ENCODE peak calls at places on chromosomes 7 and 10, in six cellular contexts. Q is mesenchymal stem cell, N is IMR-90, S is mesendoderm, V is H1, I is neuronal stem cell. Z is an unnamed sample.

GRCh38 chr10:132149917-132150316 is 36.8 kb upstream of the DPYSL4 start:
- DNase-seq in S (no peak), Q (no peak), I (no peak), N (no peak), V (no peak), Z (no peak)

GRCh38 chr10:88226891-88227290 is 356.2 kb downstream of the RNLS start:
- DNase-seq in S (no peak), N (no peak), I (no peak), Q (no peak), V (no peak), Z (no peak)

GRCh38 chr7:30027065-30027456 is 559 bp upstream of the FKBP14 start:
- DNase-seq in Q (no peak), S (no peak), N (peak), I (no peak), V (no peak), Z (no peak)

GRCh38 chr10:52454476-52454875 is 140.4 kb downstream of the DKK1 start:
- DNase-seq in I (no peak), N (no peak), S (no peak), V (no peak), Q (no peak), Z (no peak)

GRCh38 chr10:24208661-24209420 is at the start of gene KIAA1217:
- DNase-seq in N (peak), I (peak), S (peak), V (no peak), Q (peak), Z (peak)

GRCh38 chr10:128817636-128818035 is 649.4 kb upstream of the MGMT start:
- DNase-seq in S (no peak), I (no peak), N (no peak), Q (no peak), V (no peak), Z (no peak)

GRCh38 chr10:117007080-117007479 is 2.1 kb upstream of the SHTN1 start:
- DNase-seq in V (no peak), Q (peak), I (no peak), N (peak), S (no peak), Z (no peak)

GRCh38 chr7:11727864-11728263 is 104.1 kb downstream of the THSD7A start:
- DNase-seq in I (no peak), N (no peak), S (no peak), V (no peak), Q (no peak), Z (no peak)

GRCh38 chr10:12631216-12631615 is 281.9 kb downstream of the CAMK1D start:
- DNase-seq in I (no peak), V (no peak), Q (no peak), S (no peak), N (peak), Z (no peak)

GRCh38 chr7:44391746-44392617 is 66.6 kb upstream of the CAMK2B start:
- DNase-seq in V (no peak), S (no peak), I (no peak), N (no peak), Q (no peak), Z (peak)

GRCh38 chr7:1255817-1256340 is 23.2 kb downstream of the UNCX start:
- DNase-seq in Q (no peak), N (no peak), V (no peak), I (no peak), S (no peak), Z (no peak)

GRCh38 chr7:30852360-30852709 is 59.3 kb upstream of the AQP1 start:
- DNase-seq in I (no peak), V (no peak), N (no peak), Q (no peak), S (peak), Z (no peak)

GRCh38 chr7:25714013-25714412 is 438.0 kb upstream of the NFE2L3 start:
- DNase-seq in Q (no peak), N (no peak), V (no peak), I (no peak), S (no peak), Z (no peak)

GRCh38 chr10:6296456-6297214 is 93.9 kb downstream of the PFKFB3 start:
- DNase-seq in V (no peak), I (no peak), S (peak), Q (peak), N (no peak), Z (no peak)

GRCh38 chr7:5177060-5177459 is 13.0 kb upstream of the WIPI2 start:
- DNase-seq in V (no peak), N (peak), S (no peak), Q (no peak), I (no peak), Z (no peak)

GRCh38 chr10:82402901-82403300 is 527.9 kb downstream of the NRG3 start:
- DNase-seq in V (no peak), Q (no peak), S (no peak), N (no peak), I (no peak), Z (no peak)

GRCh38 chr7:34247468-34247867 is 342.1 kb downstream of the BMPER start:
- DNase-seq in Q (peak), I (no peak), S (no peak), V (no peak), N (peak), Z (no peak)

GRCh38 chr10:123140164-123140982 is 4.6 kb downstream of the HMX3 start:
- DNase-seq in V (no peak), S (peak), I (no peak), N (no peak), Q (no peak), Z (no peak)

GRCh38 chr10:106467506-106467905 is 697.0 kb downstream of the SORCS1 start:
- DNase-seq in S (peak), V (no peak), I (no peak), Q (no peak), N (peak), Z (peak)

GRCh38 chr7:37083311-37084096 is 359.2 kb upstream of the AOAH start:
- DNase-seq in V (no peak), S (no peak), I (no peak), N (peak), Q (peak), Z (no peak)

GRCh38 chr7:98250789-98251188 is 1.2 kb downstream of the TECPR1 start:
- DNase-seq in N (no peak), I (no peak), V (no peak), Q (no peak), S (peak), Z (no peak)

GRCh38 chr7:129889133-129889854 is 63.5 kb downstream of the UBE2H start:
- DNase-seq in N (peak), I (no peak), S (no peak), V (no peak), Q (peak), Z (no peak)

GRCh38 chr7:159102681-159103381 is 41.8 kb downstream of the VIPR2 start:
- DNase-seq in V (no peak), I (no peak), N (no peak), Q (no peak), S (no peak), Z (no peak)

GRCh38 chr7:24119852-24120251 is 164.1 kb upstream of the NPY start:
- DNase-seq in V (no peak), Q (no peak), N (no peak), S (no peak), I (no peak), Z (no peak)

GRCh38 chr7:105136221-105136620 is 122.2 kb downstream of the KMT2E start:
- DNase-seq in I (no peak), S (peak), Q (peak), N (no peak), V (no peak), Z (no peak)

GRCh38 chr10:58994226-58995057 is 182.0 kb upstream of the PHYHIPL start:
- DNase-seq in I (no peak), N (no peak), V (no peak), Q (no peak), S (no peak), Z (no peak)

GRCh38 chr7:148941598-148942280 is 57.6 kb upstream of the EZH2 start:
- DNase-seq in S (peak), I (peak), N (peak), Q (peak), V (no peak), Z (peak)

GRCh38 chr7:155261031-155261985 is 36.4 kb upstream of the INSIG1 start:
- DNase-seq in V (no peak), S (no peak), Q (no peak), N (no peak), I (no peak), Z (no peak)

GRCh38 chr10:29240991-29241660 is 47.7 kb upstream of the LYZL1 start:
- DNase-seq in S (peak), Q (no peak), N (no peak), V (no peak), I (no peak), Z (no peak)

GRCh38 chr10:3265081-3265480 is 92.5 kb upstream of the PITRM1 start:
- DNase-seq in V (no peak), Q (peak), I (no peak), S (peak), N (peak), Z (no peak)

GRCh38 chr10:114519306-114519669 is 115.0 kb upstream of the AFAP1L2 start:
- DNase-seq in N (no peak), S (no peak), Q (peak), I (no peak), V (no peak), Z (no peak)

GRCh38 chr7:116698396-116698795 is 26.4 kb downstream of the MET start:
- DNase-seq in Q (no peak), V (no peak), I (no peak), N (no peak), S (no peak), Z (no peak)

GRCh38 chr7:116698930-116699722 is 27.1 kb downstream of the MET start:
- DNase-seq in I (no peak), V (no peak), S (no peak), Q (no peak), N (no peak), Z (no peak)

GRCh38 chr7:116697152-116697551 is 25.2 kb downstream of the MET start:
- DNase-seq in N (no peak), Q (no peak), V (no peak), S (no peak), I (no peak), Z (no peak)

GRCh38 chr7:116696707-116697106 is 24.7 kb downstream of the MET start:
- DNase-seq in V (no peak), I (no peak), N (no peak), S (no peak), Q (no peak), Z (no peak)

GRCh38 chr7:116697761-116698160 is 25.8 kb downstream of the MET start:
- DNase-seq in Q (no peak), N (no peak), V (no peak), S (no peak), I (no peak), Z (no peak)
- H3K23ac ChIP-seq in Q (no peak), N (no peak), V (no peak), S (no peak), I (no peak), Z (no peak)

DNA sequence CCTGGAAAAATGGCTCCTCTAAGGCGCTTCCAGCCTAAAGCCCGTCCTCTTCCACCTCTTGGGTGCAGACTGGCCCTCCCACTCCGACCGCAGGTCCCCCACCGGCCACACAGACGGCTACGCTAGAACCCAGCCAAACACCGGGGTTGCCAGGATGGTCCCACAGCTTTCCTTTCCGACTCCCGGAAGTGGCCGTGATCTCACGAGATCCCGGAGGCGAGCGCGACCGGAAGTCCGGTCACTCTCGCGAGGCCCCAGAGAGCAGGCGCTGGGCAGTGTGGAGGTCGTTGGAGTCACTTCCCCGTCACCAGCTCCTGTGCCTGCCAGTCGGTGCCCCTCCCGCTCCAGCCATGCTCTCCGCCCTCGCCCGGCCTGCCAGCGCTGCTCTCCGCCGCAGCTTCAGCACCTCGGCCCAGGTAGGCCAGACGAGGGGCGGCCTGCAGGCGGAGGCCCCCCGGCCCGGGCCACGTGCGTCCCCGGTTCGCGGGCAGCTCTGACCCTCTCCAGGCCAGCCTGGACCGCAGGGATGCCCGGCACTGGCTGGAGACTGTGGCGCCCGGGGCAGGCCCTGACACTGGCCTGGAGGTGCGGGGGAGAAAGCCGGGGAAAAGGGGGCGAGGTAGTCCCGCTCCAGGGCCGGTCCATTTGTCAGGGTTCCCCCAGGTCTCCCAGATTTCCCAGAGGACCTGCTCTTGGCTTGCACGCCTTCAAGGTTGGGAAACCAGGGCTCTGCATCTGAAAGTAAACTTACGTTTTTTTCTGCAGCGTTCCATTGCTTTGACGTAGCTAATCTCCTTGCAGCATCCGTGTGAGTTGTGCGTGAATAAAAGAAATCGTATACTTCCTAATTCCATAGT is at the start of the genes MDH2 and STYXL1:
- DNase-seq in N (peak), S (peak), I (peak), V (peak), Q (peak), Z (peak)
- H3K18ac ChIP-seq in N (peak), S (peak), I (peak), V (peak), Q (peak), Z (peak)

GRCh38 chr7:93145324-93145723 is 2.9 kb downstream of the SAMD9L start:
- DNase-seq in N (no peak), I (no peak), V (no peak), S (no peak), Q (no peak), Z (no peak)

GRCh38 chr7:93146465-93147127 is 1.6 kb downstream of the SAMD9L start:
- DNase-seq in V (no peak), Q (no peak), N (no peak), S (peak), I (no peak), Z (no peak)

GRCh38 chr7:93147358-93147757 is 827 bp downstream of the SAMD9L start:
- DNase-seq in N (peak), S (no peak), I (no peak), V (no peak), Q (peak), Z (no peak)

GRCh38 chr7:93148135-93148534 is at the start of gene SAMD9L:
- DNase-seq in N (peak), V (no peak), S (no peak), Q (peak), I (no peak), Z (no peak)

DNA sequence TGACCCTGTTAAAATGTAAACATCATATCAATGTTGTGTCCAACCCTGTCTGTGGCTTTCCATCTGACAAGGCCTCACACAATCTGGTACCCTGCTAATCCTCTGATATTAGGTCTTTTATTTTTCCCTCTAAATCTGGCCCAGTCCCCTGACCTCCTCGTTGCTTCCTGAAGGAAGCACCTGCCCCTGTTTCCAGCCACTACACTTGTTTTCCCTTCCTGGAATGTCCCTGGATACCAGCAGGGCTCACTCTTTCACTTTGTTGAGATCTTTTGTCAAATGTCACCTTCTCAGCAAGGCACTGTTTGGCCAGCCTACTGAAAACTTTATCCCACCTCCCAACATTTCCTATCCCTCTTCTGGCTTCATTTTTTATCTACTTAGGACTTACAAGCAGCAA is 2.1 kb downstream of the SAMD9L start:
- DNase-seq in N (no peak), S (no peak), Q (no peak), I (no peak), V (no peak), Z (no peak)
- H3K23ac ChIP-seq in N (no peak), S (no peak), Q (no peak), I (no peak), V (no peak), Z (no peak)

DNA sequence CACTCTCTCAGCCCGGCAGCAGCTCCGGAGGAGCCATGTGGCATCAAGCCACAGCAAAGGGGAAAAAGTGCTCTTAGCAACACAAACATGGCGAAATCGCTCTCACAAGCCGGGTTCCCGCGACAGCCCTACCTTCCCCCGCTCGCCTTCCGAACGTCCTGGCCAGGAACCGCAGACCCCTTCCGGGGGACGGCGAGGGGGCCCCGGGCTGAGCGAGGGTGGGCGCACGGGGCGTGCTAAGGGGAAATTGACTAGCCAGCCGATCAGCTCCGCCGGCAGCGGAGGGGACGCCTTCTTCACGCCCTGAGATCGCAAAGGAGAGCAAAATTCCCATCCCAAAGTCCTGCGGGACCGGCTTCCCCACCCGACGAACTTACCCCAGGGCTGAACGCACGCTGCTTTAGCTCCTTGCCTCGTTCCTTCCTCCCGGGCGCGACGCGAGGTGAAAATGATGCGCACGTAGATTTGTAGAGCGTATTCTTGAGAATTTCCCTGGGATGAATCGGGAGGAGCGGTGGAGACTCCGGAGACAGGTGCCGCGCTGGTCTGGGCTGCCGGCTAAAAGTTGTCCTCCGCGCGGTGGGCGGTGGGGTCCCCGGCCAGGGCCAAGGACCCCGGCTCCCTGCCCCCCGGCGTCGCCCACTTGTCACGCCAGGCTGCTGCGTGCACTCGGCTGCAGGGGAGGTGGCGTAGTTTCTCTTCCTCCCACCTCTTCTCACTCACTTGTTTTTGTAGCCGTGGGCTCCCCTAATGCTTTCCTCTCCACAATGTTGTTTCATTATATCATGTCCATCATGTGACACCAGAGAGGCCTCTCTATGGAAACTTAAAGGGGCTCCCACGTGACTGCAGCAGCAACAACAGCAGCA is 220.1 kb upstream of the MKLN1 start:
- DNase-seq in Q (peak), I (peak), V (no peak), N (peak), S (peak), Z (peak)
- H3K18ac ChIP-seq in Q (peak), I (peak), V (peak), N (peak), S (no peak), Z (no peak)

GRCh38 chr7:156725074-156725473 is 84.5 kb downstream of the RNF32 start:
- DNase-seq in I (no peak), Q (no peak), N (peak), S (no peak), V (no peak), Z (no peak)
- H3K23ac ChIP-seq in I (no peak), Q (no peak), N (no peak), S (no peak), V (no peak), Z (no peak)

GRCh38 chr10:31706921-31707571 is 221.6 kb downstream of the ARHGAP12 start:
- DNase-seq in N (no peak), S (peak), V (no peak), I (peak), Q (no peak), Z (no peak)

GRCh38 chr10:31709501-31709900 is 219.1 kb downstream of the ARHGAP12 start:
- DNase-seq in Q (no peak), N (no peak), V (no peak), I (no peak), S (no peak), Z (no peak)

GRCh38 chr10:31709028-31709427 is 219.6 kb downstream of the ARHGAP12 start:
- DNase-seq in Q (no peak), S (no peak), I (no peak), N (no peak), V (no peak), Z (no peak)

GRCh38 chr10:31707578-31708411 is 220.8 kb downstream of the ARHGAP12 start:
- DNase-seq in N (peak), I (peak), V (no peak), Q (peak), S (peak), Z (peak)

DNA sequence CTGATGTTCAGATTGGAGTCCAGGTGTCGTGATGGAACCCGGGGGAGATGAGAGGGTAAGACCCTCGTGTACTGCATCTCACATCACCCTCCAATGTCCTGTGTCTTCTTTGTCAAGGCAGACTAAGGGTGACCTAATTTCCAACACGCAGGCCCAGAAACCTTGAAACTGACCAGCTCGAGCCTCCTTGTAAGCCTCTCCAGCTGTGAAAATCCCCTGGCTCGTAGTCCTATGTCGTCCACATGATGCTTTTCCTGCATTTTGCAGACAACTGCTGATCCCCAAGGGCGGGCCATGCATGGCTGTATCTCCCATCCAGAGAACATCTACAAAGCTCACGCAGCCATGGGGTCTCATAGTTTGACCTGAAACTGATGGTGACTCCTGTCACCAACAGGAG is 220.1 kb downstream of the ARHGAP12 start:
- DNase-seq in I (no peak), N (no peak), V (no peak), Q (peak), S (peak), Z (no peak)
- H3K18ac ChIP-seq in I (peak), N (peak), V (no peak), Q (peak), S (peak), Z (no peak)

Z was measured in H9.